ENCODE peak calls at places on chromosomes 4 and X, in eight cellular contexts. V is A549, T is GM12878, Q is H1, A is SK-N-SH, Y is K562, X is endothelial cell of umbilical vein, H is HCT116. U is an unnamed sample.

GRCh38 chrX:47577424-47577823 is 4.8 kb upstream of the TIMP1 start:
- DNase-seq in Q (no peak), H (no peak), A (no peak), V (no peak), Y (no peak), X (no peak), T (no peak), U (no peak)

GRCh38 chr4:182142146-182143085 is 100.8 kb upstream of the TENM3 start:
- DNase-seq in Q (peak; percentile 84), T (no peak), A (no peak), Y (no peak), X (no peak), V (no peak), H (no peak), U (no peak)

GRCh38 chr4:88792821-88793220 is 95.2 kb upstream of the NAP1L5 start:
- DNase-seq in H (no peak), Q (no peak), T (no peak), A (no peak), V (no peak), Y (no peak), X (peak; percentile 10), U (no peak)

GRCh38 chr4:172035573-172035972 is 222.4 kb downstream of the GALNTL6 start:
- DNase-seq in V (no peak), A (no peak), Y (no peak), X (peak; percentile 1), T (no peak), H (no peak), Q (no peak), U (no peak)

GRCh38 chr4:36337665-36338064 is 56.2 kb downstream of the DTHD1 start:
- DNase-seq in H (no peak), V (no peak), X (no peak), T (no peak), A (no peak), Q (no peak), Y (no peak), U (no peak)

GRCh38 chr4:139988863-139989765 is 164.9 kb downstream of the MAML3 start:
- DNase-seq in X (peak; percentile 97), Y (no peak), T (no peak), V (peak; percentile 70), H (peak; percentile 82), Q (no peak), A (no peak), U (peak; percentile 16)

GRCh38 chr4:19850909-19851308 is 400.8 kb upstream of the SLIT2 start:
- DNase-seq in H (peak; percentile 31), V (no peak), X (peak; percentile 31), A (no peak), Q (no peak), T (no peak), Y (no peak), U (no peak)

GRCh38 chr4:45155081-45155777 is 428.9 kb upstream of the GNPDA2 start:
- DNase-seq in V (no peak), H (no peak), T (no peak), Y (no peak), X (no peak), Q (no peak), A (no peak), U (no peak)

GRCh38 chr4:32226201-32226600 is 1506.0 kb downstream of the PCDH7 start:
- DNase-seq in Q (no peak), T (no peak), X (no peak), A (no peak), Y (no peak), V (no peak), H (peak; percentile 18), U (no peak)

GRCh38 chr4:183240581-183241321 is 79.3 kb downstream of the CLDN22 start:
- DNase-seq in X (no peak), Q (no peak), Y (no peak), V (no peak), H (no peak), A (no peak), T (no peak), U (no peak)

GRCh38 chrX:331145-331771 is 12.7 kb upstream of the GTPBP6 start:
- DNase-seq in Y (no peak), T (no peak), H (no peak), A (peak; percentile 69), X (peak; percentile 27), Q (peak; percentile 72), V (no peak), U (no peak)

GRCh38 chr4:125891597-125892258 is 577.0 kb downstream of the FAT4 start:
- DNase-seq in Q (no peak), T (no peak), X (no peak), V (no peak), A (no peak), Y (no peak), H (no peak), U (no peak)

GRCh38 chr4:8163026-8163425 is 4.4 kb upstream of the ABLIM2 start:
- DNase-seq in T (no peak), A (no peak), Q (no peak), H (no peak), V (no peak), X (no peak), Y (no peak), U (no peak)

GRCh38 chrX:80432863-80433262 is 12.6 kb downstream of the TENT5D start:
- DNase-seq in T (no peak), Y (no peak), V (no peak), A (no peak), Q (no peak), H (no peak), X (no peak), U (no peak)

GRCh38 chrX:43679778-43680177 is 23.7 kb downstream of the MAOA start:
- DNase-seq in V (no peak), A (no peak), X (peak; percentile 57), Q (no peak), T (no peak), H (no peak), Y (no peak), U (no peak)

GRCh38 chrX:78746496-78746895 is 1.0 kb upstream of the LPAR4 start:
- DNase-seq in H (no peak), V (no peak), T (no peak), Q (peak; percentile 47), X (no peak), A (no peak), Y (no peak), U (no peak)

DNA sequence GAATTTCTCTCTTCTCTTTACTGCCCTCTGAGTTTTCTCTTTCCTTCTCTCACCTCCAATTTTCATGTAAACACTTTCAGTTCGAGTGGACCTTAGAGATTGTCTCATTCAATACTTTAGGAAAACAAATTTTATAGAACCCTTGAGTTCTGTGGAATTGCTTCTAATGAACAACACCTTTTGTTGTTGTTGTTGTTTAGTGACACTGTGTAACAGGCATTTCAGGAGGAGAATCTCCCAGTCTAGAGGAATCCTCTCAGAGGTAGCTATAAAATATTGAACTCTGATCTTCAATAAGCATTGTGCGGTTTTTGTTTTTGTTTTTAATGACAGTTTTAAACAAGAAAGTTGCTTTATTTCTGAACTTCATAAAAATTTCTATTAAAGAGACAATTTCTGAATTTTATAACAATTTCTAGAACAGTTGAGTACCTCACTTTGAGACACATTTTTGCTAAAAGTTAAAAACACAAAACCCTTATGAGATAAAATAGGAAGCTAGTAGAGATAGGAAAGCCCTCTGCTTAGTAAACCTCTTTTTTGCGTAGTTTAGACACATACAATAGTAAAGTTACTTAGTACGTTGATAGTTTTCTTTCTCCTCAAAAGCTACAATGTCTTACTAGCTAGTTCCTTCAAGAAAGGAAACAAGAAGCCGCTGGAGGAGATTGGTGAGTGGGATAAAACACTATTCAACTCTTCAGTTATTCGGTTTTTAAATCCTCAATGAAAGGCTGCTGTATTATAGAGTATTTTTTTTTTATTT is 38.8 kb downstream of the CLCN3 start:
- DNase-seq in X (no peak), T (no peak), H (no peak), V (no peak), Q (no peak), A (no peak), Y (no peak), U (no peak)
- H3K4me1 ChIP-seq in X (peaks cover 44% of the 10 kb centered on the region), T (peaks cover 3% of the 10 kb centered on the region), H (peaks cover 31% of the 10 kb centered on the region), V (peaks cover 30% of the 10 kb centered on the region), Q (peaks cover 2% of the 10 kb centered on the region), A (peaks cover 18% of the 10 kb centered on the region), Y (peaks cover 4% of the 10 kb centered on the region), U (peaks cover 33% of the 10 kb centered on the region)

GRCh38 chrX:45788315-45788714 is 587.6 kb upstream of the DIPK2B start:
- DNase-seq in A (no peak), Y (no peak), T (no peak), H (no peak), Q (no peak), X (peak; percentile 64), V (no peak), U (no peak)
- TF ChIP-seq MAX in A (no peak), Y (no peak), T (no peak), H (no peak), Q (no peak), X (no peak), V (no peak), U (no peak)

GRCh38 chr4:147360301-147360700 is 120.6 kb upstream of the EDNRA start:
- DNase-seq in Y (no peak), Q (no peak), H (no peak), X (no peak), V (no peak), T (no peak), A (no peak), U (no peak)
- H3K4me1 ChIP-seq in Y (no peaks in the 10 kb centered on the region), Q (no peaks in the 10 kb centered on the region), H (peaks cover 7% of the 10 kb centered on the region), X (peaks cover 7% of the 10 kb centered on the region), V (peaks cover 33% of the 10 kb centered on the region), T (no peaks in the 10 kb centered on the region), A (peaks cover 16% of the 10 kb centered on the region), U (no peaks in the 10 kb centered on the region)

GRCh38 chrX:150899191-150899757 is 806 bp upstream of the CD99L2 start:
- DNase-seq in X (peak; percentile 22), Y (peak; percentile 15), Q (no peak), H (no peak), T (no peak), A (peak; percentile 37), V (peak; percentile 12), U (no peak)
- TF ChIP-seq MAX in X (no peak), Y (no peak), Q (no peak), H (no peak), T (no peak), A (no peak), V (no peak), U (no peak)